ENCODE peak calls at places on chromosomes 13 and 19, in four cellular contexts. T, G, C and M are unnamed samples.

GRCh38 chr13:21287331-21287907 is 111.0 kb downstream of the MRPL57 start:
- DNase-seq in T (no peak), G (no peak), C (no peak), M (no peak)

GRCh38 chr19:35901055-35901644 is 810 bp upstream of the NFKBID start:
- DNase-seq in T (no peak), G (peak; percentile 36), C (no peak), M (peak; percentile 87)

GRCh38 chr13:84917252-84917878 is 881.9 kb downstream of the SLITRK6 start:
- DNase-seq in T (no peak), C (no peak), G (peak; percentile 54), M (peak; percentile 6)

GRCh38 chr19:51098366-51099069 is 9.7 kb downstream of the CTU1 start:
- DNase-seq in T (peak; percentile 62), C (no peak), G (no peak), M (no peak)

GRCh38 chr13:73765651-73766384 is 368.4 kb downstream of the KLF12 start:
- DNase-seq in G (peak; percentile 92), T (peak; percentile 86), C (peak; percentile 87), M (peak; percentile 23)

GRCh38 chr19:21439372-21439771 is 42.4 kb downstream of the ZNF493 start:
- DNase-seq in T (no peak), C (peak; percentile 82), G (no peak), M (no peak)

GRCh38 chr19:16208064-16208759 is 10.5 kb downstream of the AP1M1 start:
- DNase-seq in G (no peak), T (no peak), C (no peak), M (no peak)

GRCh38 chr19:21321134-21321533 is 8.1 kb downstream of the ZNF708 start:
- DNase-seq in T (no peak), G (no peak), C (no peak), M (no peak)

GRCh38 chr19:18020212-18021067 is 12.5 kb downstream of the ARRDC2 start:
- DNase-seq in C (peak; percentile 89), T (peak; percentile 96), G (peak; percentile 52), M (peak; percentile 45)

DNA sequence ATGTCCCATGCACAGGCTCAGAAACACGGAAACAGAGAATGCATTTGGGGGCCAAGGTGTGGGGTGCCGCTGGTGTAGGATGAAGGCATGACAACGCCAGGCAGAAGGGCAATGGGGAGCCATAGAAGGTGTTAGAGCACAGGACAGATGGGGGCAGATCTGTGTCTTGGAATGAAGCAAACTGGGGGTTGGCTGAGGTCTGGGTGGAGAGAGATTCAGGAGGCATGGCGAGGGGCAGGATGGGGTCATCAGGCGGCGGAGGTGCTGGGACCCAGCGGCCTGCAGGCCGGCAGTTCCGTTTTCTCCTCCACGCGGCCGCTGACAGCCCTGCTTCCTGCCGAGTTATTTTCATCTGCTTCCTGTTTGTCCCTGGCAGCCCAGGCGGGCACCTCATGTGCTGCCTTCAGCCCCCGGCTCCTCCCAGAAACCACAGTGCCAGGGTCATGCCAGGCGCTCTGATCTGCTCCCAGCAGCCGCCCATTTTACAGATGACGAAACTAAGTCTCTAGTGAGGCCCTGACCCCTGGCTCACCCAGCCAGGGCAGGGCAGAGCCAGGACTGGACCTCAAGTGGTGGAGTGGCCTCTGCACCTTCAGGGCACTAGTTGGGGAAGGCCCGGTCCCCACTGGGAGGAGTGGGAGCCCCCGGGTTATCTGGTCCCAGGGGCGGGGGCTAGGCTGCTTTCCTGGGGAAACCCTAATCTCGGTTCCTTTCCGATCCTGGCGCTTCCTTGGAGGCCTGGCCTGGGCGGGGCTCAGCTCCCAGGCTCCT is 2.2 kb downstream of the ARHGAP45 start:
- DNase-seq in G (no peak), T (peak; percentile 73), C (peak; percentile 75), M (no peak)
- H3K4me3 ChIP-seq in G (no peak overlapping the region), T (peak overlapping the region; percentile 60), C (no peak overlapping the region), M (no peak overlapping the region)

GRCh38 chr13:51619614-51620013 is 35.4 kb downstream of the WDFY2 start:
- DNase-seq in G (peak; percentile 50), T (no peak), C (no peak), M (peak; percentile 78)

GRCh38 chr13:51618626-51619025 is 34.4 kb downstream of the WDFY2 start:
- DNase-seq in T (no peak), G (peak; percentile 54), C (no peak), M (peak; percentile 40)

GRCh38 chr13:51621597-51621996 is 37.3 kb downstream of the WDFY2 start:
- DNase-seq in G (no peak), C (no peak), T (no peak), M (no peak)

GRCh38 chr13:51623473-51623872 is 39.2 kb downstream of the WDFY2 start:
- DNase-seq in C (no peak), G (no peak), T (no peak), M (peak; percentile 80)

DNA sequence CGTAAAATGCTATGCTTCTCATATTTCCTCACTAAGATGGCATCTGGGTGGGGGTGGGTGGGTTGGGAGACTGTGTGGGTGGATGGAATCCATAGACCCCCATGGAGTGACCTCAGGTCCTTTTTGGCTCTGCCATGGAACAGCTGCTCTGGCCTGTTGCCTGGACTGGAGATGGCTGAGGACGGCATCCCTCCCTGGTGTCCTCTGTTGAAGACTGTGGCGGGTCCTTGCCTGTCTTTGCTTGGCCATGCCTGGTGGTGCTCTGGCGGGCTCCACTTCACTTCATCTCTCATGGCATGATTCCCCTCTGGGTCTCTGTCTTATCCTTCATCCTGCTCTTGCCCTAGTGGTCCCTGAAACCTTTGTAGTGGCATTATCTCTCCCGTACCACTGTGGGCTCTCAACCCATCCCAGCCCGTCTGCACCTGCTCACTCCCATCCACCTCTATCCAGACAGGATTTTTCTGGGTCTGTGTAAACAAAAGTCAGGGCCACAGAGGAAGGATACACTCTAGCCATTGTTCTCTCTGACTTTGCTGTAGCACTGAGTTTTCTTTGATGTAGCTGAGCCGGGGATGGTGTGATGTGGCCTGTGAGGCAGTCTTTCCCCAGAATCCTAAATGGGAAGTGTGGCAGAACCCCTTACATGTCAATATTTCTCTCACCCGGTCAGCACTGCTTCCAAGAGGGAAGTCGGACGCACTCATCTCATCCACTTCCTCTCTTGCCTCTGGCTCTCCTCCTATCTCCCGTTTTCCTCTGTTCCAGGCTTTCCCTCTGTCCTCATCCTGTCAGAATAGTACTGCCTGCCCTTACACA is 36.1 kb downstream of the WDFY2 start:
- DNase-seq in C (no peak), T (peak; percentile 59), G (no peak), M (peak; percentile 48)
- TF ChIP-seq CTCF in C (no peak), T (no peak), G (no peak), M (no peak)

GRCh38 chr13:78603240-78603947 is at the start of gene POU4F1:
- DNase-seq in G (peak; percentile 29), T (no peak), C (peak; percentile 25), M (no peak)
- H3K4me3 ChIP-seq in G (peak within 1 kb of the TSS; percentile 17), T (peak within 1 kb of the TSS; percentile 47), C (no peak within 1 kb of the TSS), M (no peak within 1 kb of the TSS)

GRCh38 chr19:54230031-54230430 is 7.2 kb upstream of the LILRB3 start:
- DNase-seq in C (no peak), G (no peak), T (no peak), M (no peak)

GRCh38 chr19:54229146-54229545 is 6.3 kb upstream of the LILRB3 start:
- DNase-seq in C (no peak), T (no peak), G (no peak), M (no peak)

GRCh38 chr19:54233941-54234340 is 8.6 kb downstream of the LILRA6 start:
- DNase-seq in C (no peak), T (no peak), G (no peak), M (no peak)

GRCh38 chr19:54232552-54232934 is 9.7 kb upstream of the LILRB3 start:
- DNase-seq in C (no peak), G (no peak), T (no peak), M (no peak)

DNA sequence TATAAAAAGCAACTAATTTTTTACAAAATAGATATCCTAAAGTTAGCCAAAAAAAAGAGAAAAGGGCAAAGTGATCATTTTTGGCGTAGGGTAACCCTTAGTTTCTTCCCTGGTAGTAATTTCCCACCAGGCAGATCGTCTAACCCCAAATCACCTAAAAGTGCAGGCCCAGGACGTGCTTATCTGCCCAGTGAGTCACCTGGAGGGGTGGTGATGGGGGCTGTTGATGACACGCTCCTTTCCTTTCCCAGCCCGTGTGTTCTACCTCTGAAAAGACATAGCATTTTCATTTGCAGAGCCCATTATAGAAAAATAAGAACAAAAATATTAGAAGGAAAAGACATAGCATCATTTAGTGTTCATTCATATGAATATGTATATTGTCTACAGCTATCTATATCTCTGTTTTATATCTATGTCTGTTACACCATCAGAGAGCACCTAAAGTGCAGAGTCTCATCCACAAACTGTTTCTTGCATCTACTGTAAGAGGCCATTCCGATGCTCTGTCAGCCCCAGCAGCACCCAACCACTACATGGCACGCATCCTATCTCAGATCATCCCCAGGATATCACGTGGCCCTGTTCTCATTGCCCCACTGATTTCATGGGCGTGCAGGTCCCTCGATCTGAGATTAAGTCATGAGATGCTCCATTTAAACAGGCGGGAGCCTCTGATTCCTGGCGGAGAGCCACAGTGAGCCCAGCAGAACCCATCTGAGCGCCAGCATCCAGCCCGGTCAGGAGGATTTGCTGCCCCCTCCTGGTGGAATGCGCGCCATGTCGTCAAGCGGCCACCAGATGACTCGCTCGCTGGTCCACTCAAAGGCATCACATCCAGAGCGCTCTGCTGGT is 8.5 kb upstream of the LILRB3 start:
- DNase-seq in C (peak; percentile 91), G (peak; percentile 88), T (peak; percentile 89), M (peak; percentile 68)
- TF ChIP-seq CTCF in C (peak; percentile 84), G (peak; percentile 99), T (peak; percentile 90), M (peak; percentile 94)

DNA sequence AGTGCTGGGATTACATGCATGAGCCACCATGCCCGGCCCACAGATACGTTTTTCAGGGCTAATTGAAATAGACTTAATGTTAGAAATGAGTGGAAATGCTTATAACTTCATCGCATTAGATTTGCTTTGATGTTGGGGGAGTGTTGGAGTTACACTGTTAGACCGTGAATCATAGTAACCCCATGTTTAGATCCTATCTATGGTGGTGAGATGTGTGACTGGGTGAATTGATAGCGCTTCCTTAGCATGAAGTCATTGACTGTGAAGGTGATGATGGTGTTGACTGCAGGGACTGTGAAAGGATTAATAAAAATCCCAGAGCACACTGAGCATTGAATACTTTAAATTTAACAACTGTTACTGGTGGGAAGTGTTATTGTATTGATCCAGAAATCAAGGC is 1.7 kb downstream of the ZNF264 start:
- DNase-seq in T (no peak), G (no peak), C (no peak), M (no peak)
- H3K4me3 ChIP-seq in T (peak overlapping the region; percentile 83), G (peak overlapping the region; percentile 93), C (no peak overlapping the region), M (peak overlapping the region; percentile 96)

DNA sequence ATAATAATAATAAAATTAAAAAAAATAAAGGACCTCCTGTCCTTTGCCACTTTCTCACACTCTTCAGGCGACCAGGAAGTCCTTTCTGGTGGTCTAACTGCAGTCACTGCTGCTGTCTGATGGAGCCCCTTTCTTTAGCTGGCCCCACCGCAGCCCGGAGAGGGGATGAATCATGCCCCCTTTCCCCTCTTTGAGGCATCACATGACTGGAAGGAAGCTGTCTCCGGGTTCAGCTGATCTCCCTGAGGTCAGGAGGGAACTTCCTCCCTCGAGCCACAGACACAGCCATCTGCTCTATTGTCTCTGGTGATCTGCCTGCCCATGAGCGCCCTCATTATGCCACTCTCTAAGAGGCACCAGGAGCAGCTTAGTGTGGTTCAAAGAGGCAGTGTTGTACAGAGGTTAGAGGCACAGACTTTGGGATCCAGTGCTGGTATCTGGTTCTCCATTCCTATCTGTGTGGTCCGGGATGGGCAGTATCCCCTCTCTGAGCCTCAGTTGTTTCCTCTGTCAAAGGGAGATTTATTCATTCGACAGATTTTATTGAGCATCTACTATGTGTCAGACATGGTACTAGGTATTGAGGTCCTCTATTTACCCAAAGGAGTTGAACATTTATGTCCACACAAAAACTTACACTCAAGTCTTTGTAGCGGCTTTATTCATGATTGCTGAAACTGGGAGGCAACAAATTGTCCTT is 30.0 kb downstream of the VAV1 start:
- DNase-seq in C (peak; percentile 66), G (no peak), T (peak; percentile 53), M (no peak)
- TF ChIP-seq CTCF in C (no peak), G (no peak), T (no peak), M (no peak)

GRCh38 chr19:1467228-1467511 is 11.8 kb downstream of the C19orf25 start:
- DNase-seq in T (no peak), C (no peak), G (no peak), M (no peak)
- H3K4me3 ChIP-seq in T (peak overlapping the region; percentile 66), C (no peak overlapping the region), G (no peak overlapping the region), M (no peak overlapping the region)